ENCODE peak calls at places on chromosomes 6 and 20, in four cellular contexts. D is AG10803, F is fibroblast of pulmonary artery, U is body of pancreas. A is an unnamed sample.

GRCh38 chr6:17011985-17012384 is 89.9 kb upstream of the STMND1 start:
- DNase-seq in D (no peak), F (no peak), U (peak), A (no peak)

GRCh38 chr20:38184098-38184497 is 19.0 kb upstream of the TGM2 start:
- DNase-seq in D (no peak), F (no peak), U (no peak), A (no peak)

GRCh38 chr20:50064640-50065615 is 48.0 kb downstream of the UBE2V1 start:
- DNase-seq in D (no peak), F (no peak), U (no peak), A (no peak)

GRCh38 chr6:128806274-128806673 is 76.7 kb upstream of the LAMA2 start:
- DNase-seq in D (peak), F (peak), U (no peak), A (no peak)

GRCh38 chr6:24646771-24647170 is 780 bp upstream of the KIAA0319 start:
- DNase-seq in D (no peak), F (no peak), U (no peak), A (no peak)

GRCh38 chr6:64477311-64477850 is 841.8 kb downstream of the PHF3 start:
- DNase-seq in D (peak), F (peak), U (no peak), A (no peak)

GRCh38 chr6:105799051-105799450 is 287.1 kb upstream of the PRDM1 start:
- DNase-seq in D (peak), F (no peak), U (no peak), A (no peak)

GRCh38 chr20:50844430-50845100 is 49.7 kb downstream of the BCAS4 start:
- DNase-seq in D (peak), F (peak), U (peak), A (no peak)

GRCh38 chr6:131867744-131868143 is 59.9 kb downstream of the ENPP1 start:
- DNase-seq in D (peak), F (peak), U (no peak), A (no peak)

GRCh38 chr6:35508027-35508426 is 4.7 kb downstream of the TULP1 start:
- DNase-seq in D (no peak), F (no peak), U (no peak), A (no peak)

GRCh38 chr20:6768228-6769185 is 1.0 kb downstream of the BMP2 start:
- DNase-seq in D (no peak), F (peak), U (peak), A (peak)

GRCh38 chr6:132161283-132161682 is 210.1 kb upstream of the CCN2 start:
- DNase-seq in D (peak), F (peak), U (no peak), A (no peak)

GRCh38 chr6:53925891-53926290 is 131.1 kb downstream of the LRRC1 start:
- DNase-seq in D (no peak), F (no peak), U (no peak), A (no peak)

GRCh38 chr20:61373956-61374545 is 122.0 kb downstream of the CDH4 start:
- DNase-seq in D (no peak), F (no peak), U (no peak), A (no peak)

GRCh38 chr6:54737247-54737646 is 109.3 kb upstream of the FAM83B start:
- DNase-seq in D (no peak), F (no peak), U (no peak), A (no peak)

GRCh38 chr6:85041376-85041775 is 277.0 kb upstream of the TBX18 start:
- DNase-seq in D (no peak), F (peak), U (no peak), A (no peak)

GRCh38 chr20:57928181-57928967 is 218.6 kb upstream of the PMEPA1 start:
- DNase-seq in D (peak), F (peak), U (no peak), A (no peak)

GRCh38 chr6:142385352-142385751 is 83.5 kb downstream of the ADGRG6 start:
- DNase-seq in D (no peak), F (no peak), U (no peak), A (no peak)

GRCh38 chr6:68572525-68572924 is 62.6 kb upstream of the ADGRB3 start:
- DNase-seq in D (no peak), F (peak), U (no peak), A (no peak)

GRCh38 chr6:106512048-106512957 is 117.0 kb downstream of the RTN4IP1 start:
- DNase-seq in D (peak), F (peak), U (peak), A (peak)

GRCh38 chr6:80689700-80690099 is 583.2 kb downstream of the BCKDHB start:
- DNase-seq in D (no peak), F (no peak), U (no peak), A (no peak)

GRCh38 chr6:71394001-71394432 is 105.4 kb downstream of the OGFRL1 start:
- DNase-seq in D (peak), F (peak), U (no peak), A (no peak)

GRCh38 chr20:41649489-41649888 is 31.3 kb upstream of the CHD6 start:
- DNase-seq in D (no peak), F (no peak), U (no peak), A (no peak)

DNA sequence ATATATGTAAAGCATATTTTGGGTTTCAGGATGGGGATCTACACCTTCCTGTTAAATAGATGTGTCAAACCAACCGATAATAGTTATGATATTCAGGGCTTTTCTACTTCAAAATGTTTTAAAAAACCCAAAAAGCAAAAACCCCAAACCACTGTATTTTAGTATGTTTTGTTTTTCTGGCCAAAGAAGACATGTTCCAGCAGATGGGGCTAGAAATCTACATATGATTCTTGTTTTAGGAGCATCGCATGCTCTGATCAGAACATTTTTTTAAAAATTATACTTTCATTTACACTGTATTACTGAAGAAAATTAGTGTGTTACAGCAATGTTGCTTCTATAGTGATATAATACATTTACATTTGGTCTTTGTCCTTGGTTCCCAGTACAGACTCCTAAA is 11.0 kb downstream of the RMND1 start:
- DNase-seq in D (peak), F (peak), U (no peak), A (no peak)
- H3K4me3 ChIP-seq in D (no peak), F (no peak), U (no peak), A (no peak)

GRCh38 chr6:34466242-34467185 is 638 bp downstream of the PACSIN1 start:
- DNase-seq in D (no peak), F (no peak), U (no peak), A (no peak)

GRCh38 chr6:34463849-34464248 is 2.0 kb upstream of the PACSIN1 start:
- DNase-seq in D (no peak), F (no peak), U (no peak), A (no peak)

GRCh38 chr6:34468378-34468892 is 2.6 kb downstream of the PACSIN1 start:
- DNase-seq in D (no peak), F (no peak), U (no peak), A (no peak)

GRCh38 chr6:34463299-34463698 is 2.6 kb upstream of the PACSIN1 start:
- DNase-seq in D (no peak), F (no peak), U (no peak), A (no peak)

GRCh38 chr6:34465551-34466241 is at the start of gene PACSIN1:
- DNase-seq in D (no peak), F (no peak), U (peak), A (no peak)
- H3K4me3 ChIP-seq in D (peak), F (no peak), U (peak), A (no peak)

GRCh38 chr6:29791786-29792122 is 35.9 kb upstream of the HLA-G start:
- DNase-seq in D (no peak), F (no peak), U (no peak), A (no peak)
- H3K4me3 ChIP-seq in D (peak), F (no peak), U (peak), A (peak)

GRCh38 chr20:12293900-12294299 is 376.2 kb downstream of the BTBD3 start:
- DNase-seq in D (no peak), F (no peak), U (no peak), A (no peak)

GRCh38 chr20:12294684-12295083 is 377.0 kb downstream of the BTBD3 start:
- DNase-seq in D (no peak), F (no peak), U (no peak), A (no peak)

GRCh38 chr20:12287575-12287974 is 369.9 kb downstream of the BTBD3 start:
- DNase-seq in D (no peak), F (no peak), U (no peak), A (no peak)

GRCh38 chr20:12289476-12289875 is 371.8 kb downstream of the BTBD3 start:
- DNase-seq in D (no peak), F (no peak), U (no peak), A (no peak)

GRCh38 chr20:12291386-12291785 is 373.7 kb downstream of the BTBD3 start:
- DNase-seq in D (no peak), F (no peak), U (no peak), A (no peak)
- H3K4me3 ChIP-seq in D (no peak), F (no peak), U (no peak), A (no peak)